ENCODE peak calls at places on chromosome X, in nine cellular contexts. One of them, this sample, is unnamed.
A peak's percentile ranks its signal among the peaks of the same experiment; 100 is the strongest.

GRCh38 chrX:18895157-18895952 is 88.6 kb downstream of the PHKA2 start:
- DNase-seq in foreskin fibroblast: peak; percentile 70
- DNase-seq in adipocyte: no peak
- DNase-seq in mesothelial cell of epicardium: no peak
- DNase-seq in T-helper 2 cell: no peak
- DNase-seq in Right ventricle myocardium superior: peak; percentile 62
- DNase-seq in stimulated activated naive CD8-positive, alpha-beta T cell treated with anti-CD3 and anti-CD28 coated beads, Interleukin-15, Interleukin-2, amounts not matched to agents 100 U/mL and 50 U/mL, for 24 hours: no peak
- DNase-seq in stimulated activated CD8-positive, alpha-beta memory T cell treated with anti-CD3 and anti-CD28 coated beads, Interleukin-7, amount 100 ng/mL, for 24 hours: no peak
- DNase-seq in natural killer cell treated with Interleukin-12 subunit alpha and Interleukin-12 subunit beta and Interleukin-15 and Interleukin-18, amount 100 ng/mL, for 72 hours: no peak
- DNase-seq in this sample: peak; percentile 28

GRCh38 chrX:12975999-12976558 is 1.2 kb downstream of the TMSB4X start:
- DNase-seq in foreskin fibroblast: no peak
- DNase-seq in adipocyte: peak; percentile 58
- DNase-seq in mesothelial cell of epicardium: no peak
- DNase-seq in T-helper 2 cell: no peak
- DNase-seq in Right ventricle myocardium superior: peak; percentile 66
- DNase-seq in stimulated activated naive CD8-positive, alpha-beta T cell treated with anti-CD3 and anti-CD28 coated beads, Interleukin-15, Interleukin-2, amounts not matched to agents 100 U/mL and 50 U/mL, for 24 hours: peak; percentile 41
- DNase-seq in stimulated activated CD8-positive, alpha-beta memory T cell treated with anti-CD3 and anti-CD28 coated beads, Interleukin-7, amount 100 ng/mL, for 24 hours: no peak
- DNase-seq in natural killer cell treated with Interleukin-12 subunit alpha and Interleukin-12 subunit beta and Interleukin-15 and Interleukin-18, amount 100 ng/mL, for 72 hours: no peak
- DNase-seq in this sample: no peak

GRCh38 chrX:71128915-71129765 is 10.7 kb downstream of the MED12 start:
- DNase-seq in foreskin fibroblast: peak; percentile 31
- DNase-seq in adipocyte: peak; percentile 74
- DNase-seq in mesothelial cell of epicardium: peak; percentile 75
- DNase-seq in T-helper 2 cell: peak; percentile 64
- DNase-seq in Right ventricle myocardium superior: peak; percentile 77
- DNase-seq in stimulated activated naive CD8-positive, alpha-beta T cell treated with anti-CD3 and anti-CD28 coated beads, Interleukin-15, Interleukin-2, amounts not matched to agents 100 U/mL and 50 U/mL, for 24 hours: peak; percentile 75
- DNase-seq in stimulated activated CD8-positive, alpha-beta memory T cell treated with anti-CD3 and anti-CD28 coated beads, Interleukin-7, amount 100 ng/mL, for 24 hours: peak; percentile 40
- DNase-seq in natural killer cell treated with Interleukin-12 subunit alpha and Interleukin-12 subunit beta and Interleukin-15 and Interleukin-18, amount 100 ng/mL, for 72 hours: peak; percentile 67
- DNase-seq in this sample: peak; percentile 28

GRCh38 chrX:45445745-45446412 is 245.2 kb upstream of the DIPK2B start:
- DNase-seq in foreskin fibroblast: peak; percentile 67
- DNase-seq in adipocyte: peak; percentile 66
- DNase-seq in mesothelial cell of epicardium: no peak
- DNase-seq in T-helper 2 cell: no peak
- DNase-seq in Right ventricle myocardium superior: no peak
- DNase-seq in stimulated activated naive CD8-positive, alpha-beta T cell treated with anti-CD3 and anti-CD28 coated beads, Interleukin-15, Interleukin-2, amounts not matched to agents 100 U/mL and 50 U/mL, for 24 hours: no peak
- DNase-seq in stimulated activated CD8-positive, alpha-beta memory T cell treated with anti-CD3 and anti-CD28 coated beads, Interleukin-7, amount 100 ng/mL, for 24 hours: no peak
- DNase-seq in natural killer cell treated with Interleukin-12 subunit alpha and Interleukin-12 subunit beta and Interleukin-15 and Interleukin-18, amount 100 ng/mL, for 72 hours: no peak
- DNase-seq in this sample: no peak

GRCh38 chrX:21479695-21480280 is 105.6 kb downstream of the CNKSR2 start:
- DNase-seq in foreskin fibroblast: peak; percentile 24
- DNase-seq in adipocyte: peak; percentile 66
- DNase-seq in mesothelial cell of epicardium: no peak
- DNase-seq in T-helper 2 cell: peak; percentile 2
- DNase-seq in Right ventricle myocardium superior: no peak
- DNase-seq in stimulated activated naive CD8-positive, alpha-beta T cell treated with anti-CD3 and anti-CD28 coated beads, Interleukin-15, Interleukin-2, amounts not matched to agents 100 U/mL and 50 U/mL, for 24 hours: no peak
- DNase-seq in stimulated activated CD8-positive, alpha-beta memory T cell treated with anti-CD3 and anti-CD28 coated beads, Interleukin-7, amount 100 ng/mL, for 24 hours: no peak
- DNase-seq in natural killer cell treated with Interleukin-12 subunit alpha and Interleukin-12 subunit beta and Interleukin-15 and Interleukin-18, amount 100 ng/mL, for 72 hours: no peak
- DNase-seq in this sample: no peak

GRCh38 chrX:31112226-31112999 is 40.6 kb upstream of the FTHL17 start:
- DNase-seq in foreskin fibroblast: no peak
- DNase-seq in adipocyte: no peak
- DNase-seq in mesothelial cell of epicardium: no peak
- DNase-seq in T-helper 2 cell: no peak
- DNase-seq in Right ventricle myocardium superior: no peak
- DNase-seq in stimulated activated naive CD8-positive, alpha-beta T cell treated with anti-CD3 and anti-CD28 coated beads, Interleukin-15, Interleukin-2, amounts not matched to agents 100 U/mL and 50 U/mL, for 24 hours: no peak
- DNase-seq in stimulated activated CD8-positive, alpha-beta memory T cell treated with anti-CD3 and anti-CD28 coated beads, Interleukin-7, amount 100 ng/mL, for 24 hours: no peak
- DNase-seq in natural killer cell treated with Interleukin-12 subunit alpha and Interleukin-12 subunit beta and Interleukin-15 and Interleukin-18, amount 100 ng/mL, for 72 hours: no peak
- DNase-seq in this sample: no peak

GRCh38 chrX:37476571-37477188 is 94.8 kb upstream of the LANCL3 start:
- DNase-seq in foreskin fibroblast: no peak
- DNase-seq in adipocyte: no peak
- DNase-seq in mesothelial cell of epicardium: no peak
- DNase-seq in T-helper 2 cell: no peak
- DNase-seq in Right ventricle myocardium superior: no peak
- DNase-seq in stimulated activated naive CD8-positive, alpha-beta T cell treated with anti-CD3 and anti-CD28 coated beads, Interleukin-15, Interleukin-2, amounts not matched to agents 100 U/mL and 50 U/mL, for 24 hours: no peak
- DNase-seq in stimulated activated CD8-positive, alpha-beta memory T cell treated with anti-CD3 and anti-CD28 coated beads, Interleukin-7, amount 100 ng/mL, for 24 hours: no peak
- DNase-seq in natural killer cell treated with Interleukin-12 subunit alpha and Interleukin-12 subunit beta and Interleukin-15 and Interleukin-18, amount 100 ng/mL, for 72 hours: no peak
- DNase-seq in this sample: no peak

GRCh38 chrX:23953908-23954269 is 46.1 kb downstream of the CXorf58 start:
- DNase-seq in foreskin fibroblast: no peak
- DNase-seq in adipocyte: no peak
- DNase-seq in mesothelial cell of epicardium: no peak
- DNase-seq in T-helper 2 cell: no peak
- DNase-seq in Right ventricle myocardium superior: no peak
- DNase-seq in stimulated activated naive CD8-positive, alpha-beta T cell treated with anti-CD3 and anti-CD28 coated beads, Interleukin-15, Interleukin-2, amounts not matched to agents 100 U/mL and 50 U/mL, for 24 hours: peak; percentile 6
- DNase-seq in stimulated activated CD8-positive, alpha-beta memory T cell treated with anti-CD3 and anti-CD28 coated beads, Interleukin-7, amount 100 ng/mL, for 24 hours: no peak
- DNase-seq in natural killer cell treated with Interleukin-12 subunit alpha and Interleukin-12 subunit beta and Interleukin-15 and Interleukin-18, amount 100 ng/mL, for 72 hours: no peak
- DNase-seq in this sample: no peak

GRCh38 chrX:24333371-24333770 is 19.5 kb upstream of the SUPT20HL2 start:
- DNase-seq in foreskin fibroblast: no peak
- DNase-seq in adipocyte: peak; percentile 40
- DNase-seq in mesothelial cell of epicardium: no peak
- DNase-seq in T-helper 2 cell: no peak
- DNase-seq in Right ventricle myocardium superior: no peak
- DNase-seq in stimulated activated naive CD8-positive, alpha-beta T cell treated with anti-CD3 and anti-CD28 coated beads, Interleukin-15, Interleukin-2, amounts not matched to agents 100 U/mL and 50 U/mL, for 24 hours: no peak
- DNase-seq in stimulated activated CD8-positive, alpha-beta memory T cell treated with anti-CD3 and anti-CD28 coated beads, Interleukin-7, amount 100 ng/mL, for 24 hours: no peak
- DNase-seq in natural killer cell treated with Interleukin-12 subunit alpha and Interleukin-12 subunit beta and Interleukin-15 and Interleukin-18, amount 100 ng/mL, for 72 hours: no peak
- DNase-seq in this sample: no peak

GRCh38 chrX:10564484-10564883 is 55.9 kb downstream of the MID1 start:
- DNase-seq in foreskin fibroblast: no peak
- DNase-seq in adipocyte: no peak
- DNase-seq in mesothelial cell of epicardium: no peak
- DNase-seq in T-helper 2 cell: no peak
- DNase-seq in Right ventricle myocardium superior: no peak
- DNase-seq in stimulated activated naive CD8-positive, alpha-beta T cell treated with anti-CD3 and anti-CD28 coated beads, Interleukin-15, Interleukin-2, amounts not matched to agents 100 U/mL and 50 U/mL, for 24 hours: no peak
- DNase-seq in stimulated activated CD8-positive, alpha-beta memory T cell treated with anti-CD3 and anti-CD28 coated beads, Interleukin-7, amount 100 ng/mL, for 24 hours: no peak
- DNase-seq in natural killer cell treated with Interleukin-12 subunit alpha and Interleukin-12 subunit beta and Interleukin-15 and Interleukin-18, amount 100 ng/mL, for 72 hours: no peak
- DNase-seq in this sample: no peak

GRCh38 chrX:109889289-109890006 is 113.5 kb upstream of the TMEM164 start:
- DNase-seq in foreskin fibroblast: no peak
- DNase-seq in adipocyte: peak; percentile 25
- DNase-seq in mesothelial cell of epicardium: no peak
- DNase-seq in T-helper 2 cell: no peak
- DNase-seq in Right ventricle myocardium superior: no peak
- DNase-seq in stimulated activated naive CD8-positive, alpha-beta T cell treated with anti-CD3 and anti-CD28 coated beads, Interleukin-15, Interleukin-2, amounts not matched to agents 100 U/mL and 50 U/mL, for 24 hours: no peak
- DNase-seq in stimulated activated CD8-positive, alpha-beta memory T cell treated with anti-CD3 and anti-CD28 coated beads, Interleukin-7, amount 100 ng/mL, for 24 hours: no peak
- DNase-seq in natural killer cell treated with Interleukin-12 subunit alpha and Interleukin-12 subunit beta and Interleukin-15 and Interleukin-18, amount 100 ng/mL, for 72 hours: no peak
- DNase-seq in this sample: no peak

GRCh38 chrX:11585174-11585573 is 80.5 kb downstream of the ARHGAP6 start:
- DNase-seq in foreskin fibroblast: no peak
- DNase-seq in adipocyte: no peak
- DNase-seq in mesothelial cell of epicardium: no peak
- DNase-seq in T-helper 2 cell: no peak
- DNase-seq in Right ventricle myocardium superior: no peak
- DNase-seq in stimulated activated naive CD8-positive, alpha-beta T cell treated with anti-CD3 and anti-CD28 coated beads, Interleukin-15, Interleukin-2, amounts not matched to agents 100 U/mL and 50 U/mL, for 24 hours: no peak
- DNase-seq in stimulated activated CD8-positive, alpha-beta memory T cell treated with anti-CD3 and anti-CD28 coated beads, Interleukin-7, amount 100 ng/mL, for 24 hours: no peak
- DNase-seq in natural killer cell treated with Interleukin-12 subunit alpha and Interleukin-12 subunit beta and Interleukin-15 and Interleukin-18, amount 100 ng/mL, for 72 hours: no peak
- DNase-seq in this sample: no peak

GRCh38 chrX:133913658-133914388 is 71.6 kb downstream of the GPC3 start:
- DNase-seq in foreskin fibroblast: no peak
- DNase-seq in adipocyte: no peak
- DNase-seq in mesothelial cell of epicardium: no peak
- DNase-seq in T-helper 2 cell: no peak
- DNase-seq in Right ventricle myocardium superior: no peak
- DNase-seq in stimulated activated naive CD8-positive, alpha-beta T cell treated with anti-CD3 and anti-CD28 coated beads, Interleukin-15, Interleukin-2, amounts not matched to agents 100 U/mL and 50 U/mL, for 24 hours: no peak
- DNase-seq in stimulated activated CD8-positive, alpha-beta memory T cell treated with anti-CD3 and anti-CD28 coated beads, Interleukin-7, amount 100 ng/mL, for 24 hours: no peak
- DNase-seq in natural killer cell treated with Interleukin-12 subunit alpha and Interleukin-12 subunit beta and Interleukin-15 and Interleukin-18, amount 100 ng/mL, for 72 hours: no peak
- DNase-seq in this sample: no peak

GRCh38 chrX:9656277-9656676 is 109.4 kb downstream of the GPR143 start:
- DNase-seq in foreskin fibroblast: no peak
- DNase-seq in adipocyte: no peak
- DNase-seq in mesothelial cell of epicardium: no peak
- DNase-seq in T-helper 2 cell: no peak
- DNase-seq in Right ventricle myocardium superior: peak; percentile 54
- DNase-seq in stimulated activated naive CD8-positive, alpha-beta T cell treated with anti-CD3 and anti-CD28 coated beads, Interleukin-15, Interleukin-2, amounts not matched to agents 100 U/mL and 50 U/mL, for 24 hours: no peak
- DNase-seq in stimulated activated CD8-positive, alpha-beta memory T cell treated with anti-CD3 and anti-CD28 coated beads, Interleukin-7, amount 100 ng/mL, for 24 hours: no peak
- DNase-seq in natural killer cell treated with Interleukin-12 subunit alpha and Interleukin-12 subunit beta and Interleukin-15 and Interleukin-18, amount 100 ng/mL, for 72 hours: no peak
- DNase-seq in this sample: no peak

GRCh38 chrX:134761788-134762187 is 103.5 kb upstream of the PLAC1 start:
- DNase-seq in foreskin fibroblast: no peak
- DNase-seq in adipocyte: peak; percentile 49
- DNase-seq in mesothelial cell of epicardium: no peak
- DNase-seq in T-helper 2 cell: no peak
- DNase-seq in Right ventricle myocardium superior: no peak
- DNase-seq in stimulated activated naive CD8-positive, alpha-beta T cell treated with anti-CD3 and anti-CD28 coated beads, Interleukin-15, Interleukin-2, amounts not matched to agents 100 U/mL and 50 U/mL, for 24 hours: no peak
- DNase-seq in stimulated activated CD8-positive, alpha-beta memory T cell treated with anti-CD3 and anti-CD28 coated beads, Interleukin-7, amount 100 ng/mL, for 24 hours: no peak
- DNase-seq in natural killer cell treated with Interleukin-12 subunit alpha and Interleukin-12 subunit beta and Interleukin-15 and Interleukin-18, amount 100 ng/mL, for 72 hours: no peak
- DNase-seq in this sample: peak; percentile 23

This sample was measured in NCI-H1694.